ENCODE peak calls at places on chromosomes 16 and 17, in six cellular contexts. V is NT2/D1, Z is ovary, W is stomach, R is lower leg skin, H is dorsolateral prefrontal cortex. P is an unnamed sample.

GRCh38 chr16:1979271-1980025 is 1.8 kb downstream of the NOXO1 start:
- DNase-seq in H (no peak), R (no peak), W (peak; percentile 93), V (no peak), Z (no peak), P (peak; percentile 84)

GRCh38 chr16:75287708-75288107 is 36.3 kb upstream of the BCAR1 start:
- DNase-seq in W (no peak), Z (no peak), V (no peak), H (no peak), R (no peak), P (no peak)

GRCh38 chr17:3910420-3911270 is 5.6 kb downstream of the P2RX1 start:
- DNase-seq in H (no peak), W (no peak), V (no peak), R (no peak), Z (no peak), P (no peak)

GRCh38 chr16:70746040-70746707 is 54.8 kb downstream of the VAC14 start:
- DNase-seq in H (peak; percentile 83), R (peak; percentile 97), V (no peak), Z (peak; percentile 79), W (peak; percentile 69), P (peak; percentile 80)

GRCh38 chr17:79844869-79845600 is 5.8 kb upstream of the CBX4 start:
- DNase-seq in W (peak; percentile 60), Z (peak; percentile 82), R (peak; percentile 90), V (no peak), H (no peak), P (no peak)

GRCh38 chr16:75244225-75244792 is 7.1 kb downstream of the BCAR1 start:
- DNase-seq in H (peak; percentile 48), R (no peak), W (peak; percentile 79), Z (peak; percentile 61), V (no peak), P (no peak)

GRCh38 chr17:79760197-79760906 is 17.6 kb upstream of the CBX2 start:
- DNase-seq in Z (no peak), R (no peak), H (no peak), W (no peak), V (no peak), P (no peak)

GRCh38 chr17:27491713-27492190 is 35.5 kb downstream of the KSR1 start:
- DNase-seq in V (no peak), H (no peak), Z (no peak), W (no peak), R (no peak), P (no peak)

GRCh38 chr17:57368637-57369336 is 112.5 kb downstream of the MSI2 start:
- DNase-seq in Z (no peak), W (no peak), R (no peak), H (no peak), V (no peak), P (no peak)

GRCh38 chr16:64313726-64314125 is 808.1 kb downstream of the CDH11 start:
- DNase-seq in R (no peak), Z (no peak), V (no peak), H (no peak), W (no peak), P (no peak)

GRCh38 chr16:53504161-53504663 is 1.2 kb upstream of the AKTIP start:
- DNase-seq in V (no peak), H (peak; percentile 54), R (peak; percentile 90), Z (peak; percentile 66), W (peak; percentile 36), P (peak; percentile 62)

GRCh38 chr17:50934672-50935200 is 68.6 kb upstream of the TOB1 start:
- DNase-seq in H (peak; percentile 74), Z (no peak), V (no peak), R (no peak), W (no peak), P (no peak)

GRCh38 chr17:10197721-10198508 is 491 bp downstream of the GAS7 start:
- DNase-seq in R (no peak), Z (peak; percentile 46), H (peak; percentile 45), V (no peak), W (no peak), P (no peak)

GRCh38 chr17:35799942-35800341 is 4.5 kb upstream of the MMP28 start:
- DNase-seq in H (peak; percentile 61), W (peak; percentile 89), Z (no peak), V (no peak), R (no peak), P (peak; percentile 90)

GRCh38 chr17:61450641-61451537 is 1.3 kb upstream of the TBX4 start:
- DNase-seq in V (no peak), Z (no peak), R (no peak), H (no peak), W (no peak), P (no peak)

GRCh38 chr16:85638695-85639409 is 25.7 kb downstream of the GSE1 start:
- DNase-seq in R (no peak), H (no peak), V (no peak), W (peak; percentile 49), Z (no peak), P (no peak)

GRCh38 chr17:9247401-9247938 is 226.2 kb downstream of the NTN1 start:
- DNase-seq in H (no peak), Z (no peak), R (no peak), V (no peak), W (no peak), P (no peak)

GRCh38 chr17:60747069-60747808 is 69.6 kb downstream of the BCAS3 start:
- DNase-seq in Z (no peak), H (no peak), R (no peak), W (no peak), V (peak; percentile 36), P (no peak)

GRCh38 chr17:64155751-64156544 is 26.0 kb upstream of the ERN1 start:
- DNase-seq in W (peak; percentile 77), Z (no peak), H (peak; percentile 85), V (no peak), R (peak; percentile 87), P (peak; percentile 72)

GRCh38 chr16:16045879-16046278 is 96.5 kb downstream of the ABCC1 start:
- DNase-seq in R (no peak), Z (no peak), W (no peak), H (no peak), V (peak; percentile 66), P (no peak)

GRCh38 chr17:43661699-43662431 is at the start of gene MEOX1:
- DNase-seq in R (no peak), W (no peak), V (no peak), Z (no peak), H (no peak), P (no peak)

GRCh38 chr17:7417056-7417655 is 3.0 kb upstream of the SPEM1 start:
- DNase-seq in Z (no peak), V (no peak), W (no peak), R (no peak), H (no peak), P (no peak)

GRCh38 chr16:72978212-72978611 is 69.7 kb downstream of the ZFHX3 start:
- DNase-seq in H (no peak), R (no peak), Z (no peak), V (no peak), W (no peak), P (no peak)

P was measured in breast epithelium.